ENCODE peak calls at places on chromosomes 6 and 20, in six cellular contexts. H is K562, G is HepG2, U is neural progenitor cell, O is HCT116, I is PC-9. F is an unnamed sample.

GRCh38 chr6:157905590-157906337 is 75.9 kb upstream of the SYNJ2 start:
- DNase-seq in H (peak; percentile 17), G (no peak), U (peak; percentile 41), O (no peak), I (no peak), F (no peak)

GRCh38 chr6:53956068-53956711 is 155.1 kb upstream of the MLIP start:
- DNase-seq in H (peak; percentile 16), G (peak; percentile 79), U (peak; percentile 81), O (peak; percentile 72), I (peak; percentile 70), F (peak; percentile 73)

GRCh38 chr6:44435500-44435899 is 48.0 kb downstream of the CDC5L start:
- DNase-seq in H (no peak), G (no peak), U (no peak), O (no peak), I (no peak), F (no peak)

GRCh38 chr6:10510592-10511367 is 10.4 kb upstream of the GCNT2 start:
- DNase-seq in H (peak; percentile 73), G (peak; percentile 76), U (peak; percentile 86), O (peak; percentile 38), I (no peak), F (peak; percentile 61)

GRCh38 chr6:67336014-67336413 is 1299.1 kb upstream of the ADGRB3 start:
- DNase-seq in H (no peak), G (no peak), U (no peak), O (no peak), I (no peak), F (no peak)

GRCh38 chr6:139354177-139354576 is 20.3 kb downstream of the CITED2 start:
- DNase-seq in H (no peak), G (no peak), U (no peak), O (no peak), I (no peak), F (no peak)

GRCh38 chr6:36427781-36428345 is 14.8 kb downstream of the PXT1 start:
- DNase-seq in H (peak; percentile 67), G (no peak), U (no peak), O (no peak), I (peak; percentile 49), F (no peak)

GRCh38 chr6:22294301-22294700 is 2.5 kb downstream of the PRL start:
- DNase-seq in H (no peak), G (no peak), U (no peak), O (no peak), I (no peak), F (no peak)

GRCh38 chr6:118042855-118043254 is 135.8 kb downstream of the SLC35F1 start:
- DNase-seq in H (no peak), G (no peak), U (no peak), O (no peak), I (no peak), F (no peak)

GRCh38 chr20:53492212-53492611 is 101.4 kb downstream of the ZNF217 start:
- DNase-seq in H (no peak), G (peak; percentile 47), U (no peak), O (no peak), I (no peak), F (no peak)

GRCh38 chr6:4791174-4791573 is 15.0 kb downstream of the CDYL start:
- DNase-seq in H (no peak), G (no peak), U (no peak), O (no peak), I (no peak), F (no peak)

GRCh38 chr20:33419140-33419974 is 18.0 kb upstream of the CDK5RAP1 start:
- DNase-seq in H (peak; percentile 89), G (no peak), U (no peak), O (no peak), I (no peak), F (no peak)

GRCh38 chr6:95227301-95227700 is 350.0 kb upstream of the MANEA start:
- DNase-seq in H (no peak), G (no peak), U (no peak), O (no peak), I (no peak), F (no peak)

GRCh38 chr20:47502271-47502730 is 614 bp downstream of the NCOA3 start:
- DNase-seq in H (peak; percentile 49), G (no peak), U (peak; percentile 61), O (no peak), I (no peak), F (peak; percentile 36)

GRCh38 chr6:57075092-57075491 is 14.9 kb upstream of the ZNF451 start:
- DNase-seq in H (no peak), G (no peak), U (no peak), O (no peak), I (no peak), F (no peak)

GRCh38 chr20:18012901-18013300 is 44.1 kb downstream of the MGME1 start:
- DNase-seq in H (no peak), G (no peak), U (no peak), O (no peak), I (no peak), F (no peak)

GRCh38 chr6:114092943-114093342 is 122.0 kb upstream of the HDAC2 start:
- DNase-seq in H (no peak), G (peak; percentile 45), U (no peak), O (no peak), I (no peak), F (no peak)

GRCh38 chr6:68876792-68877493 is 241.9 kb downstream of the ADGRB3 start:
- DNase-seq in H (peak; percentile 15), G (peak; percentile 3), U (peak; percentile 40), O (no peak), I (no peak), F (no peak)

GRCh38 chr20:35271073-35271882 is 6.6 kb downstream of the MMP24OS start:
- DNase-seq in H (peak; percentile 79), G (no peak), U (no peak), O (no peak), I (no peak), F (no peak)

DNA sequence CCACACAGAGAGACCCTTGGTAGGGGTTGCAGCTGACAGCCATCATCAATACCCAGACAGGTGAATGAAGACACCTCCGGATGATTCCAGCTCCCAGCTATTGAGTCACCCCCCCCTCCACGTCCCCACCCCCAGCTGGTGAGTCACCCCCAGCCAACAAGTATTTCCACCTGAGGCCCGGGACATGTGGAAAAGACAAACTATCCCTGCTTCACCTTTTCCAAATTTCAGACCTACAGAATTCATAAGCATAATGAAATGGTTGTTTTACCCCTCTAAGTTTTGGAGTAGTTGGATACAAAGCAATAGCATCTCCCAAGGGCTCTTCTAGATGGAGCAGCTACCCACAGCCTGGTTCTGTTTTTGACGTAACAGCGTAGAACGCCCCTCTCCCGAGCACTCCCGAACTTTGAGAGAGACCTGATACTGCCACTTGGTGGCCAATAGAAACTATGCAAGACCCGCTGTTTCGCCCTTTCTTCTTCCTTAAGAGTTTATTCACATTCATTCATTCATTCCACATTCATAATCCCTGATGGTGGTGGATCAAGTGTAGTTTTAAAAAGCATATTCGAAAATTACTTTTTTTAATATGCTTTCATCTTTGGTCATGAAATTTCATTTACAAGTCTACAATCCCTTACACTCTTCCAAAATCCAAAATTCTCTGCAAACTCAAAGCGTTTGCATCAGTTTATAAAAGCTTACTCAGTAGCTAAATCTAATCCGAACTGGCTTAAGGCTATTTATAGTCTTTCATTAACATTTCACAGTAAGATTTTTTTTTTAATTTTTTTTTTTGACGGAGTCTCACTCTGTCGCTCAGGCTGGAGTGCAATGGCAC is 15.1 kb upstream of the PPP1R16B start:
- DNase-seq in H (peak; percentile 61), G (peak; percentile 47), U (peak; percentile 79), O (peak; percentile 68), I (peak; percentile 61), F (peak; percentile 55)
- TF ChIP-seq CTCF in H (peak; percentile 71), G (peak; percentile 55), U (peak; percentile 77), O (peak; percentile 80), I (peak; percentile 85), F (peak; percentile 82)

DNA sequence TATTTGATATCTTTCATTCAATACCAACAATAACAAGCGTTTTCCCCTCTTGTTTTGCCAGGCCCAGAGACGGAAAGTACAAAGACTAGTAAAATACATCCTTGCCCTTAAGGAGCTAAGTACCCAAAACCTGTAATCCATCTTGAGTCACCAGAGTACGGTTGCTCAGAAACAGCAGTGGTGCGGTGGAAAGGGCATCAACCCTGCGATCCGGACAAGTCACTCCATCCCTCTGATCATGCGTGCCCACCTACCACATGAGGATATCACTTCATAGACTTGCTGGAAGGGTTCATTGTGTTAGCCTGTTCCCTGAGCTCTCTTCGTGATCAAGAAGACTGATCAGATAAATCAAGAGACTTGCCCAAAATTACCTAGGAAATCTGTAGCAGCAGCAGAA is 1.9 kb downstream of the TOMM34 start:
- DNase-seq in H (no peak), G (no peak), U (no peak), O (no peak), I (no peak), F (no peak)
- H3K4me2 ChIP-seq in H (peak overlapping the region; percentile 81), G (peak overlapping the region; percentile 96), U (peak overlapping the region; percentile 87), O (peak overlapping the region; percentile 90), I (peak overlapping the region; percentile 98), F (peak overlapping the region; percentile 90)

DNA sequence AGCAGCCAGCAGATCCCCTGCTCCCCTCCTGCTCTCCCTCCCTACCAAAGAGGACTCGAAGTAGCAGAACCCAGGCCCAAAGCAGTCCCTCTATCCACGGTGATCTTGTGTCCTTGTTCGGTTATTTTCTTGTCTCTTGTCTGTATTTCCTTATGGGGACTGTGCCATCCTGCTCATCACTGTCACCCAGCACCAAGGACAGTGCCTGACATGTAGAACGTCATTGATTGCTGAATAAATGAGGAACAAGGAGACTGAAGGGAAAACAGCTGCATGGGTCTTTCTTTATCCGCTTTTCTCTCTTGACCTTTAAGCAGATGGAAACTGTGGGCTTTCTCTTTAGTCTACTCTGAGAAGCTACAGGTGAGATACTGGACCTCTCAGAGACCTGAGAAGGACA is 29.4 kb upstream of the ZNF831 start:
- DNase-seq in H (no peak), G (no peak), U (peak; percentile 14), O (no peak), I (no peak), F (no peak)
- H3K4me1 ChIP-seq in H (no peaks in the 10 kb centered on the region), G (no peaks in the 10 kb centered on the region), U (no peaks in the 10 kb centered on the region), O (no peaks in the 10 kb centered on the region), I (no peaks in the 10 kb centered on the region), F (no peaks in the 10 kb centered on the region)

GRCh38 chr6:125099211-125100017 is 54.2 kb upstream of the TPD52L1 start:
- DNase-seq in H (peak; percentile 86), G (no peak), U (peak; percentile 72), O (peak; percentile 49), I (peak; percentile 57), F (no peak)
- TF ChIP-seq CTCF in H (peak; percentile 40), G (peak; percentile 23), U (no peak), O (no peak), I (no peak), F (no peak)

DNA sequence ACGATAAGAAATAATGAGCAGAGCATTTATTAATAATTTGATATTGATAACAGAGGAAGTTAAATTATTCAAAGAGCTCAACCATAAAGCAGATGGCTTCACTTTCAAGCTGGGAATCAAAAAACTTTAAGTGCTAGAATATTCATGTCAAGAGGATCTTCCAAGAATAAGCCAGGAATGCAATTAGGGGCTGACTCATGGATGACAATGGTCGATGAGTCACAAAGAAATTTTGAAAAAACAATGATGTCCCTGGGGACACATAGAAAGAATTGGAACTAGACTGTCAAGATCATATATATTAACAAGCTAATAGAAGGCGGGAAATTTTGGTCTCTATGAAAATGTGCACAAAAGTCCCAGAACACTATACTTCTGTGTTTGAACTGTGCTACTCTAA is 304.1 kb downstream of the LAMA2 start:
- DNase-seq in H (no peak), G (no peak), U (no peak), O (peak; percentile 73), I (peak; percentile 61), F (no peak)
- H3K4me2 ChIP-seq in H (no peak overlapping the region), G (no peak overlapping the region), U (no peak overlapping the region), O (peak overlapping the region; percentile 53), I (no peak overlapping the region), F (no peak overlapping the region)